ENCODE peak calls at places on chromosomes 4 and X, in nine cellular contexts. R is IMR-90; N is cardiac fibroblast; T is uterus; V is foreskin fibroblast; Y is right lobe of liver; C is brain microvascular endothelial cell; X is epithelial cell of proximal tubule; H is CD8-positive, alpha-beta T cell. E is an unnamed sample.

GRCh38 chr4:185238261-185238681 is 28.9 kb downstream of the SNX25 start:
- DNase-seq in V (peak), T (no peak), H (no peak), R (peak), C (peak), N (peak), Y (no peak), X (no peak), E (peak)

GRCh38 chrX:98362630-98363029 is 1478.9 kb downstream of the RPA4 start:
- DNase-seq in Y (no peak), X (no peak), H (no peak), C (no peak), R (no peak), V (no peak), T (no peak), N (no peak), E (no peak)

GRCh38 chrX:15299945-15300851 is 15.2 kb downstream of the ASB11 start:
- DNase-seq in C (no peak), V (peak), H (no peak), X (peak), Y (no peak), N (peak), R (peak), T (no peak), E (no peak)

GRCh38 chr4:139416073-139416673 is 37.7 kb upstream of the RAB33B start:
- DNase-seq in N (peak), V (peak), C (peak), Y (no peak), T (no peak), H (no peak), X (peak), R (peak), E (peak)

GRCh38 chr4:78446607-78447006 is 105.0 kb upstream of the ANXA3 start:
- DNase-seq in Y (no peak), N (no peak), C (no peak), X (no peak), H (no peak), V (no peak), T (no peak), R (no peak), E (no peak)

GRCh38 chrX:55908685-55909212 is 191.2 kb downstream of the RRAGB start:
- DNase-seq in T (no peak), X (no peak), V (peak), H (no peak), Y (no peak), C (no peak), R (no peak), N (peak), E (no peak)

GRCh38 chrX:43560247-43560946 is 95.7 kb upstream of the MAOA start:
- DNase-seq in C (no peak), V (no peak), T (no peak), X (no peak), N (no peak), R (no peak), H (no peak), Y (no peak), E (no peak)

GRCh38 chrX:39996561-39996960 is 101.2 kb downstream of the BCOR start:
- DNase-seq in N (no peak), Y (no peak), T (no peak), X (no peak), H (no peak), R (peak), C (no peak), V (no peak), E (no peak)

GRCh38 chr4:26131711-26132110 is 189.1 kb upstream of the RBPJ start:
- DNase-seq in C (no peak), R (no peak), N (no peak), X (no peak), V (no peak), H (peak), T (no peak), Y (no peak), E (no peak)

GRCh38 chr4:185644408-185644807 is 109.1 kb upstream of the PDLIM3 start:
- DNase-seq in H (no peak), T (no peak), Y (no peak), V (no peak), N (no peak), R (no peak), X (no peak), C (no peak), E (no peak)

GRCh38 chr4:102500371-102501175 is 586 bp upstream of the NFKB1 start:
- DNase-seq in V (peak), Y (peak), R (peak), X (peak), N (peak), T (peak), C (peak), H (no peak), E (no peak)

GRCh38 chrX:150316564-150316963 is 46.6 kb upstream of the MAMLD1 start:
- DNase-seq in H (peak), Y (no peak), V (no peak), T (no peak), C (no peak), N (no peak), R (no peak), X (no peak), E (no peak)

GRCh38 chr4:142097015-142097414 is 460.6 kb downstream of the IL15 start:
- DNase-seq in C (no peak), X (no peak), N (no peak), T (no peak), R (no peak), Y (no peak), H (no peak), V (no peak), E (no peak)

GRCh38 chr4:95674451-95675095 is 125.8 kb upstream of the UNC5C start:
- DNase-seq in N (no peak), T (no peak), C (no peak), H (no peak), X (no peak), R (no peak), Y (no peak), V (no peak), E (no peak)

GRCh38 chr4:69970071-69970470 is 4.5 kb upstream of the CSN2 start:
- DNase-seq in N (no peak), X (no peak), V (no peak), R (no peak), T (no peak), C (no peak), Y (no peak), H (no peak), E (no peak)

GRCh38 chr4:1576200-1576960 is 107.7 kb downstream of the FAM53A start:
- DNase-seq in Y (no peak), H (no peak), N (no peak), C (no peak), T (no peak), V (no peak), R (no peak), X (no peak), E (no peak)

GRCh38 chrX:119398974-119399771 is at the start of gene SLC25A43:
- DNase-seq in T (peak), N (peak), Y (peak), R (no peak), H (peak), X (no peak), C (no peak), V (peak), E (no peak)

GRCh38 chrX:119399772-119400101 is 601 bp downstream of the SLC25A43 start:
- DNase-seq in T (no peak), R (no peak), X (no peak), V (peak), N (peak), Y (no peak), H (no peak), C (no peak), E (no peak)

GRCh38 chrX:119401569-119401968 is 2.4 kb downstream of the SLC25A43 start:
- DNase-seq in V (no peak), R (no peak), N (no peak), T (no peak), H (no peak), Y (no peak), C (no peak), X (no peak), E (no peak)

GRCh38 chrX:119402588-119402987 is 3.5 kb downstream of the SLC25A43 start:
- DNase-seq in V (no peak), C (no peak), T (no peak), N (no peak), X (no peak), H (no peak), Y (no peak), R (no peak), E (no peak)

DNA sequence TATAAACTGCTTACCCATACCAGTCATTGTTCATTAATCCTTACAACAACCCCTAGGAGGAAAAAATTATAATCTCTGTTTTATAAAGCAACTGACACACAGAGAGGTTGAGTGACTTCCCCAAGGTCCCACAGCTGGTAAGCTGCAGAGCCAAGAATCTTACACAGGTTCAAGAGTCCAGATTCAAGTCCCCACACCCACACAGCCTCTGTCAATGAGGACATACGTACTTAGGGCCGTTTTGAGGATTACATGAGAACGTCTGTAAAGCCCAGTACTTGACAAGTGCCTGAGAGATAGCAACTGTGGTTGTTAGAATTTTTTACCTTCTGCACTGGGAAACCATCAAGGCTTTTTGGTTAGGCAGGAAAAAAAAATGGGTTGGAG is 556 bp upstream of the SLC25A43 start:
- DNase-seq in Y (no peak), X (no peak), T (no peak), R (no peak), N (peak), C (no peak), V (no peak), H (no peak), E (no peak)
- H3K4me3 ChIP-seq in Y (peak), X (peak), T (peak), R (peak), N (peak), C (peak), V (peak), H (peak), E (peak)

DNA sequence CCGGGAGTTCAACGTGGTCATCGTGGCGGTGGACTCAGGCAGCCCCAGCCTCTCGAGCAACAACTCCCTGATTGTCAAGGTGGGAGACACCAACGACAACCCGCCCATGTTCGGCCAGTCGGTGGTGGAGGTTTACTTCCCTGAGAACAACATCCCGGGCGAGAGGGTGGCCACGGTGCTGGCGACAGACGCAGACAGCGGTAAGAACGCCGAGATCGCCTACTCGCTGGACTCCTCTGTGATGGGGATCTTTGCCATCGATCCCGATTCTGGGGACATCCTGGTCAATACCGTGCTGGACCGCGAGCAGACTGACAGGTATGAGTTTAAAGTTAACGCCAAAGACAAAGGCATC is 2.7 kb downstream of the PCDH7 start:
- DNase-seq in Y (no peak), R (no peak), N (no peak), X (no peak), T (no peak), V (no peak), C (no peak), H (no peak), E (no peak)
- H3K4me3 ChIP-seq in Y (no peak), R (peak), N (no peak), X (no peak), T (peak), V (no peak), C (peak), H (no peak), E (peak)

DNA sequence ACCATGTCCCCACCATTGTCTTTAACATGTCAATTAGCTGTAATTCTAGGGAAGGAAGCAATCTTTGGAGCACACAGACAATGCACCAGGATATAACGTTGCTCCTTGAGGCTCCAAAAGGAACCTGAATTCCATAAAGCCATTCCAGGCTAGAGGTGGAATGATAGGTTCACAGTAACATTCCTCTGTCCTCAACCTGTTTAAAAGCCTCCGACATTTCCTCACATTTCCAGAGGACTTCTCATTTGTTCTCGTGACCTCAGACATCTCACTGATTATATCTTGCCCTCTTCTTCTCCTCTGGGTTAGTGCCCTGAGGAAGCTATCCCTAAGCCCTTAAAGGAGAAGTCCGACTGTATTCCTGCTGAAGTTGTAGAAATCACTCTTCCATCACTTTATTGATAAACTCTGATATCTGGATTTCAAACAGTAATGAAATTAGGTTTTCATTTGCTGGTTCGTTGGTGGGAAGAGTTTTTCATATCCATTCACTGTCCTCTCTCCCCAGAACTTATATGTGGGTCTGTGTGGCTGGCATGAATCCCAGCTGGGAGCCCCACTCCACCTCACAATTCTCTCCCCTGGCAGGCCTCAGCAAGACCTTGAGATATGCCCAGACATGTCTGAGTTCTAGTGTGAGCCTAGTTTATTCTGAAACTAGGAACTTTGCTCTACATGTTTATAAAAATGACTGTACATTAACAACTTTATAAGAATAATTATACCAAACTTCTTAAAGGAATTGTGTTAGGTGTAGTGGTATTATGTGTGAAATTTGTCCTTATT is 44.3 kb upstream of the PRSS12 start:
- DNase-seq in V (peak), T (no peak), C (no peak), X (no peak), N (no peak), H (no peak), Y (no peak), R (peak), E (no peak)
- H3K4me3 ChIP-seq in V (no peak), T (no peak), C (no peak), X (no peak), N (no peak), H (no peak), Y (no peak), R (no peak), E (no peak)

DNA sequence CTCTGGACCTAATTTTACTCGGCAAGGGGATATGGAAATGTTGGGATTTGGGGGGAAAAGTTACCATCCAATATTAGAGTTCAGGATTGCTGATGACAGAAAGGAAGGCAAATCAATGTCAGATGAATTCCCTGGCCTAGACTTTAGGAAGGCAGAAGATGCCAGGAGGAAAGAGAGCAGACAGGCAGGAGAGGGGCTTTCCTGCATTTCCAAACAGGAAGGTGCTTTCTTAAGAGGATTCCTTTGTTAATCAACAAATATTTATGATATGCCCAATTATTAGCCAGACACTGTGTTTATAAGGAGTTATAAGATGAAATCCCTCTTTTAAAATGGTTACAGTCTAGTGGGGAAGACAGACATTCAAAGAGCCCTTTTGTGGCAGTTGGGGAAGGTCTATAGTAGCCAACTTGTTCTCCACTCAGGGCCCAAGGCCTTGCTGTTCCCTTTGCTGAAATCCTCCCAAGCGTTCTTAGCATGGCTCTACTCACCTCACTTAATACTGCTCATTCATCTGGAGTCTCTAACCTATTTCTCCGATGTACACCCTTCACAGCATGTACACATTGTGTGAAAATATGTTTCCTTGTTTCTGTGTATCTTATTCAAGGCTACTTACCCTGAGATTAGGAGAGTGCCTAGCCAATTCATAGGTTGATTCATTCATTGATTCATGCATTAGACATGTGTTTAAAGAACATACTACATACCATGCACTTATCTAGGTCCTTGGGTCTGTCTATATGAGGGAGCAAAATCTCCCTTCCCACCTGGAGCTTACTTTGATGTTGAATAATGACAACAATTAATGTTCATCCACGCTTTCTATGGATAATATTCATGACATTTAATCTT is 5.3 kb downstream of the IGFBP7 start:
- DNase-seq in T (no peak), V (no peak), N (peak), Y (no peak), X (no peak), H (no peak), R (peak), C (no peak), E (no peak)
- H3K4me3 ChIP-seq in T (no peak), V (no peak), N (no peak), Y (no peak), X (peak), H (no peak), R (no peak), C (peak), E (no peak)

DNA sequence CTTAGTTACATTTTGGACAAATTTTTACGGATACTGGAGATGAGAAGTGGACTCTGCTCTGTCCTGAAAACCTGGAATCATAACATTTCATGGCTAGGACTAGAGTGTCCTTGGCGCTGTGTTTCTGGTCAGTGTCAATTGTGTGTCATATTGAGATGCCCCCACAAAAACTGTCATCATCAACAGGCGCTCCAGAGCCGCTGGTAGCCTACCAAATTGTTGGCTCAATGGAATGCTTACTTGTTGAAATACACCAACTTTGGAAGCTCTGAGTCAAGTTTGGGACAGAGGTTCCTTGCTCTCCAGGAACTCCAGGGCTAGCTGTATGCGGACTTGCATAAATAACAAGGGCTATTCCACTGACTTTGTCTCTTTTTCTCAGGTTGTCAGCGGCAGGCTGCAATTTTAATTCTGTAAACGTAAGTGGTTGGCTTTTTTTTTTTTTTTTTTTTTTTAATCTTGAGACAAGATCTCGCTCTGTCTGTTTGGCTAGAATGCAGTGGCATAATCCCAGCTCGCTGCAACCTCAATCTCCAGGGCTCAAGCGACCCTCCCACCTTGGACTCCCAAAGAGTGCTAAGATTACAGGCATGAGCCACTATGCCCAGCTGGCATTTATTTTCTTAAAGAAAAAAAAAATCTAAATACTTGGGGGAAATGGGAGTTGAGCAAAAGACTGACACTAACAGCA is 860 bp upstream of the HPGD start:
- DNase-seq in R (no peak), X (no peak), V (peak), Y (no peak), T (peak), N (peak), H (no peak), C (no peak), E (no peak)
- H3K4me3 ChIP-seq in R (no peak), X (peak), V (peak), Y (peak), T (peak), N (peak), H (peak), C (peak), E (peak)

E was measured in skeletal muscle cell.